ENCODE peak calls at places on chromosomes 5 and 9, in seven cellular contexts. B is foreskin fibroblast, F is fibroblast of pulmonary artery, I is adrenal gland, V is endothelial cell, W is coronary artery, U is upper lobe of left lung. T is an unnamed sample.

GRCh38 chr5:72234265-72234700 is 85.8 kb downstream of the MRPS27 start:
- DNase-seq in W (no peak), I (no peak), U (no peak), V (no peak), F (peak), B (peak), T (no peak)

GRCh38 chr5:73183491-73183891 is 10.5 kb downstream of the TMEM174 start:
- DNase-seq in W (no peak), B (no peak), V (no peak), F (no peak), U (no peak), I (no peak), T (no peak)

GRCh38 chr9:98801969-98802371 is 5.5 kb upstream of the GALNT12 start:
- DNase-seq in W (no peak), B (peak), F (no peak), U (no peak), I (peak), V (no peak), T (no peak)

GRCh38 chr5:82707741-82708140 is 369.5 kb downstream of the TMEM167A start:
- DNase-seq in I (no peak), W (no peak), U (no peak), B (no peak), V (no peak), F (no peak), T (no peak)

GRCh38 chr5:155735388-155735787 is 591.6 kb upstream of the SGCD start:
- DNase-seq in U (no peak), V (no peak), I (no peak), B (no peak), W (no peak), F (no peak), T (no peak)

GRCh38 chr9:71984388-71985069 is 73.1 kb downstream of the C9orf85 start:
- DNase-seq in F (peak), B (peak), W (peak), U (no peak), I (no peak), V (no peak), T (peak)

GRCh38 chr9:4640027-4640426 is 22.1 kb upstream of the PLPP6 start:
- DNase-seq in W (no peak), B (peak), V (peak), F (peak), I (no peak), U (no peak), T (peak)

GRCh38 chr5:53884844-53885243 is 324.4 kb downstream of the NDUFS4 start:
- DNase-seq in F (no peak), V (no peak), W (no peak), B (no peak), I (no peak), U (no peak), T (no peak)

GRCh38 chr5:1648806-1649205 is 125.0 kb upstream of the LPCAT1 start:
- DNase-seq in W (no peak), U (no peak), V (no peak), B (peak), F (no peak), I (no peak), T (no peak)

GRCh38 chr9:89461302-89461701 is 36.6 kb downstream of the SEMA4D start:
- DNase-seq in W (no peak), I (peak), V (no peak), F (peak), U (no peak), B (peak), T (no peak)

GRCh38 chr5:181173420-181174342 is 26.3 kb downstream of the OR2V2 start:
- DNase-seq in U (no peak), I (no peak), W (no peak), F (peak), B (peak), V (no peak), T (no peak)

GRCh38 chr5:166532821-166533220 is 1758.6 kb upstream of the WWC1 start:
- DNase-seq in B (no peak), V (no peak), I (no peak), W (no peak), F (no peak), U (no peak), T (no peak)

GRCh38 chr9:34123682-34124081 is 2.8 kb downstream of the DCAF12 start:
- DNase-seq in U (peak), F (no peak), B (no peak), W (no peak), I (peak), V (no peak), T (no peak)

GRCh38 chr5:131525805-131526204 is 109.2 kb downstream of the RAPGEF6 start:
- DNase-seq in I (no peak), V (no peak), U (no peak), F (peak), W (no peak), B (no peak), T (no peak)

GRCh38 chr9:16726718-16727451 is 143.6 kb downstream of the BNC2 start:
- DNase-seq in F (peak), V (peak), I (peak), U (peak), B (peak), W (peak), T (peak)

GRCh38 chr5:149886697-149887470 is 57.7 kb downstream of the PDE6A start:
- DNase-seq in I (no peak), F (peak), W (no peak), V (no peak), B (peak), U (peak), T (no peak)

GRCh38 chr5:176680226-176680563 is 32.9 kb downstream of the TSPAN17 start:
- DNase-seq in V (no peak), W (no peak), F (no peak), U (no peak), B (no peak), I (no peak), T (no peak)

GRCh38 chr5:119243888-119244287 is 111.9 kb upstream of the TNFAIP8 start:
- DNase-seq in V (no peak), W (no peak), B (no peak), F (no peak), U (no peak), I (no peak), T (no peak)

GRCh38 chr9:134852906-134853654 is 27.5 kb upstream of the FCN2 start:
- DNase-seq in U (peak), I (peak), W (peak), B (no peak), V (no peak), F (no peak), T (no peak)

GRCh38 chr5:6291961-6292360 is 86.4 kb downstream of the MED10 start:
- DNase-seq in B (no peak), W (no peak), I (no peak), U (no peak), F (no peak), V (peak), T (no peak)

GRCh38 chr9:117551171-117551570 is 136.3 kb upstream of the ASTN2 start:
- DNase-seq in B (no peak), W (no peak), I (no peak), F (no peak), U (no peak), V (no peak), T (no peak)

GRCh38 chr5:11268894-11269293 is 507.9 kb upstream of the DAP start:
- DNase-seq in I (no peak), B (no peak), F (no peak), U (no peak), W (no peak), V (no peak), T (no peak)

GRCh38 chr5:143551765-143552164 is 148.3 kb upstream of the NR3C1 start:
- DNase-seq in F (no peak), W (no peak), U (no peak), V (no peak), I (no peak), B (peak), T (no peak)

GRCh38 chr5:59571077-59571476 is 322.4 kb downstream of the PDE4D start:
- DNase-seq in F (no peak), W (no peak), U (no peak), B (no peak), I (no peak), V (no peak), T (no peak)

GRCh38 chr5:16756692-16757091 is 139.9 kb upstream of the RETREG1 start:
- DNase-seq in I (no peak), F (no peak), U (no peak), V (no peak), B (no peak), W (no peak), T (no peak)
- TF ChIP-seq CTCF in I (no peak), F (no peak), U (no peak), V (no peak), B (no peak), W (no peak), T (no peak)

GRCh38 chr5:81093536-81094196 is 133.5 kb downstream of the RASGRF2 start:
- DNase-seq in B (no peak), F (no peak), V (no peak), W (no peak), I (no peak), U (no peak), T (no peak)
- TF ChIP-seq CTCF in B (no peak), F (no peak), V (no peak), W (no peak), I (no peak), U (no peak), T (no peak)

GRCh38 chr9:121325387-121325786 is 44.7 kb downstream of the STOM start:
- DNase-seq in U (no peak), B (no peak), V (no peak), F (no peak), W (no peak), I (peak), T (no peak)
- TF ChIP-seq CTCF in U (no peak), B (no peak), V (no peak), F (no peak), W (no peak), I (peak), T (no peak)

GRCh38 chr5:56093970-56094369 is 99.2 kb upstream of the IL6ST start:
- DNase-seq in I (no peak), F (no peak), B (no peak), U (no peak), W (no peak), V (no peak), T (no peak)

GRCh38 chr5:56092115-56092514 is 97.4 kb upstream of the IL6ST start:
- DNase-seq in I (no peak), U (no peak), W (no peak), V (no peak), F (no peak), B (no peak), T (no peak)

GRCh38 chr5:56097055-56097454 is 102.3 kb upstream of the IL6ST start:
- DNase-seq in I (no peak), W (no peak), B (no peak), F (no peak), U (no peak), V (no peak), T (no peak)

GRCh38 chr5:56095579-56096102 is 100.9 kb upstream of the IL6ST start:
- DNase-seq in F (no peak), V (no peak), U (no peak), B (no peak), W (no peak), I (no peak), T (no peak)

GRCh38 chr5:56094579-56095361 is 100.0 kb upstream of the IL6ST start:
- DNase-seq in W (no peak), U (no peak), V (no peak), I (no peak), F (no peak), B (no peak), T (no peak)
- TF ChIP-seq CTCF in W (no peak), U (no peak), V (no peak), I (no peak), F (no peak), B (no peak), T (no peak)

DNA sequence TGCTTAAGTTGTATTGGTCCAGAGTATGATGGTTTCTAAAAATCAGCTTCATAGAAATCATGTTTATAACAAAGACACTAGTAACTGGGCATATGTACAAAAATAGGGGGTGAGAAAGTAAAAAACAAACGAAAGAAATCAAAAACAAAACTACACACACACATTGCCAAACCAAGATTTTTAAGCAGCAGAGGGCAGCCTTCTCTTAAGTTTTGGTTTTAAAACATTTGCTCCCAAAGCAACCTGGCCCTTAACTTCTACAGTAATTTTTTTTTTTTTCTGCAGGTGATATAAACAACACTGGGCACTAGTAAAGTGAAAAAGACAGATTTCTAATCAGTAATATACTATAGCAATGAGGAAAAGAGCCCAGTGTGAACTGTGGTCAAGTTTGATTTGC is 13.5 kb upstream of the GAPT start:
- DNase-seq in B (no peak), V (no peak), I (no peak), W (no peak), F (peak), U (no peak), T (no peak)
- TF ChIP-seq CTCF in B (peak), V (peak), I (peak), W (no peak), F (peak), U (no peak), T (no peak)

GRCh38 chr5:133785182-133785581 is 172.8 kb upstream of the FSTL4 start:
- DNase-seq in V (no peak), F (no peak), U (no peak), B (no peak), W (no peak), I (no peak), T (no peak)
- TF ChIP-seq CTCF in V (no peak), F (no peak), U (no peak), B (no peak), W (no peak), I (no peak), T (no peak)

GRCh38 chr5:157306690-157307089 is 40.8 kb downstream of the CYFIP2 start:
- DNase-seq in W (no peak), B (no peak), U (no peak), F (no peak), I (no peak), V (no peak), T (no peak)

GRCh38 chr5:157309796-157310195 is 43.9 kb downstream of the CYFIP2 start:
- DNase-seq in F (no peak), I (no peak), B (no peak), W (no peak), U (no peak), V (no peak), T (no peak)

GRCh38 chr5:157311595-157311994 is 45.7 kb downstream of the CYFIP2 start:
- DNase-seq in F (no peak), V (no peak), I (no peak), U (no peak), W (no peak), B (no peak), T (no peak)

GRCh38 chr5:157306092-157306491 is 40.2 kb downstream of the CYFIP2 start:
- DNase-seq in W (no peak), F (no peak), U (no peak), I (no peak), B (no peak), V (no peak), T (no peak)

GRCh38 chr5:157308826-157309465 is 43.0 kb downstream of the CYFIP2 start:
- DNase-seq in F (no peak), B (peak), I (no peak), W (no peak), V (no peak), U (no peak), T (no peak)
- TF ChIP-seq CTCF in F (no peak), B (peak), I (peak), W (no peak), V (no peak), U (no peak), T (no peak)

GRCh38 chr5:139188558-139189270 is 9.5 kb downstream of the SIL1 start:
- DNase-seq in B (no peak), I (peak), U (no peak), V (no peak), W (no peak), F (no peak), T (no peak)
- TF ChIP-seq CTCF in B (no peak), I (no peak), U (no peak), V (no peak), W (no peak), F (no peak), T (no peak)

T was measured in glutamatergic neuron.